ENCODE peak calls at places on chromosomes 16 and 17, in five cellular contexts. One of them, this sample, is unnamed.

GRCh38 chr16:14132696-14133048 is 61.6 kb downstream of the MRTFB start:
- DNase-seq in MM.1S: no peak
- DNase-seq in IMR-90: peak; percentile 58
- DNase-seq in H9: no peak
- DNase-seq in hepatocyte: no peak
- DNase-seq in this sample: no peak

GRCh38 chr16:85687651-85688471 is 893 bp downstream of the GINS2 start:
- DNase-seq in MM.1S: no peak
- DNase-seq in IMR-90: no peak
- DNase-seq in H9: no peak
- DNase-seq in hepatocyte: no peak
- DNase-seq in this sample: no peak

GRCh38 chr16:74769791-74770190 is 4.8 kb downstream of the FA2H start:
- DNase-seq in MM.1S: no peak
- DNase-seq in IMR-90: no peak
- DNase-seq in H9: no peak
- DNase-seq in hepatocyte: no peak
- DNase-seq in this sample: no peak

GRCh38 chr17:62802531-62803205 is 5.4 kb downstream of the MARCHF10 start:
- DNase-seq in MM.1S: no peak
- DNase-seq in IMR-90: no peak
- DNase-seq in H9: peak; percentile 27
- DNase-seq in hepatocyte: no peak
- DNase-seq in this sample: no peak

GRCh38 chr17:81967533-81968395 is 6.8 kb upstream of the NOTUM start:
- DNase-seq in MM.1S: peak; percentile 79
- DNase-seq in IMR-90: peak; percentile 32
- DNase-seq in H9: peak; percentile 95
- DNase-seq in hepatocyte: peak; percentile 88
- DNase-seq in this sample: peak; percentile 94

GRCh38 chr16:75948886-75949285 is 222.6 kb upstream of the CPHXL start:
- DNase-seq in MM.1S: no peak
- DNase-seq in IMR-90: no peak
- DNase-seq in H9: no peak
- DNase-seq in hepatocyte: no peak
- DNase-seq in this sample: no peak

GRCh38 chr17:30950669-30951399 is 20.0 kb upstream of the RNF135 start:
- DNase-seq in MM.1S: no peak
- DNase-seq in IMR-90: peak; percentile 93
- DNase-seq in H9: no peak
- DNase-seq in hepatocyte: peak; percentile 91
- DNase-seq in this sample: no peak

GRCh38 chr17:81681672-81682071 is 1.9 kb downstream of the ARL16 start:
- DNase-seq in MM.1S: no peak
- DNase-seq in IMR-90: no peak
- DNase-seq in H9: no peak
- DNase-seq in hepatocyte: no peak
- DNase-seq in this sample: no peak

GRCh38 chr16:89288966-89289365 is 71.5 kb downstream of the ZNF778 start:
- DNase-seq in MM.1S: no peak
- DNase-seq in IMR-90: no peak
- DNase-seq in H9: no peak
- DNase-seq in hepatocyte: no peak
- DNase-seq in this sample: no peak

GRCh38 chr16:84119368-84119767 is 2.6 kb upstream of the MBTPS1 start:
- DNase-seq in MM.1S: no peak
- DNase-seq in IMR-90: no peak
- DNase-seq in H9: no peak
- DNase-seq in hepatocyte: no peak
- DNase-seq in this sample: no peak

GRCh38 chr17:30761058-30761457 is 63.4 kb downstream of the CRLF3 start:
- DNase-seq in MM.1S: no peak
- DNase-seq in IMR-90: no peak
- DNase-seq in H9: no peak
- DNase-seq in hepatocyte: no peak
- DNase-seq in this sample: no peak

GRCh38 chr16:67451704-67452435 is 20.9 kb downstream of the HSD11B2 start:
- DNase-seq in MM.1S: no peak
- DNase-seq in IMR-90: no peak
- DNase-seq in H9: no peak
- DNase-seq in hepatocyte: no peak
- DNase-seq in this sample: no peak

GRCh38 chr17:15281909-15282308 is 16.8 kb upstream of the PMP22 start:
- DNase-seq in MM.1S: no peak
- DNase-seq in IMR-90: no peak
- DNase-seq in H9: no peak
- DNase-seq in hepatocyte: no peak
- DNase-seq in this sample: no peak

GRCh38 chr16:2033057-2033911 is 6.6 kb downstream of the NHERF2 start:
- DNase-seq in MM.1S: no peak
- DNase-seq in IMR-90: peak; percentile 54
- DNase-seq in H9: no peak
- DNase-seq in hepatocyte: peak; percentile 71
- DNase-seq in this sample: peak; percentile 38

GRCh38 chr16:84153660-84154214 is 8.6 kb downstream of the DNAAF1 start:
- DNase-seq in MM.1S: no peak
- DNase-seq in IMR-90: peak; percentile 16
- DNase-seq in H9: no peak
- DNase-seq in hepatocyte: no peak
- DNase-seq in this sample: no peak

GRCh38 chr16:89013692-89014455 is 36.9 kb upstream of the CBFA2T3 start:
- DNase-seq in MM.1S: no peak
- DNase-seq in IMR-90: no peak
- DNase-seq in H9: no peak
- DNase-seq in hepatocyte: no peak
- DNase-seq in this sample: no peak

GRCh38 chr16:56912746-56913703 is 18.9 kb upstream of the HERPUD1 start:
- DNase-seq in MM.1S: no peak
- DNase-seq in IMR-90: peak; percentile 83
- DNase-seq in H9: no peak
- DNase-seq in hepatocyte: no peak
- DNase-seq in this sample: no peak

GRCh38 chr17:29054835-29055234 is 11.9 kb downstream of the PIPOX start:
- DNase-seq in MM.1S: no peak
- DNase-seq in IMR-90: no peak
- DNase-seq in H9: no peak
- DNase-seq in hepatocyte: no peak
- DNase-seq in this sample: peak; percentile 47

GRCh38 chr16:65875362-65876199 is 490.9 kb upstream of the CDH5 start:
- DNase-seq in MM.1S: no peak
- DNase-seq in IMR-90: no peak
- DNase-seq in H9: no peak
- DNase-seq in hepatocyte: no peak
- DNase-seq in this sample: peak; percentile 55

GRCh38 chr16:25256821-25257503 is 683 bp downstream of the ZKSCAN2 start:
- DNase-seq in MM.1S: no peak
- DNase-seq in IMR-90: peak; percentile 15
- DNase-seq in H9: peak; percentile 43
- DNase-seq in hepatocyte: peak; percentile 34
- DNase-seq in this sample: peak; percentile 45

GRCh38 chr17:63838586-63839184 is 3.8 kb downstream of the SMARCD2 start:
- DNase-seq in MM.1S: no peak
- DNase-seq in IMR-90: peak; percentile 45
- DNase-seq in H9: no peak
- DNase-seq in hepatocyte: peak; percentile 64
- DNase-seq in this sample: no peak

GRCh38 chr16:19131809-19132777 is 18.3 kb downstream of the ITPRIPL2 start:
- DNase-seq in MM.1S: no peak
- DNase-seq in IMR-90: no peak
- DNase-seq in H9: no peak
- DNase-seq in hepatocyte: no peak
- DNase-seq in this sample: no peak

GRCh38 chr17:36485805-36486203 is 677 bp upstream of the ZNHIT3 start:
- DNase-seq in MM.1S: no peak
- DNase-seq in IMR-90: no peak
- DNase-seq in H9: no peak
- DNase-seq in hepatocyte: no peak
- DNase-seq in this sample: peak; percentile 55

GRCh38 chr17:63702223-63702577 is 2.3 kb upstream of the LIMD2 start:
- DNase-seq in MM.1S: no peak
- DNase-seq in IMR-90: no peak
- DNase-seq in H9: no peak
- DNase-seq in hepatocyte: no peak
- DNase-seq in this sample: no peak

GRCh38 chr17:10033982-10034381 is 128.9 kb upstream of the RCVRN start:
- DNase-seq in MM.1S: no peak
- DNase-seq in IMR-90: no peak
- DNase-seq in H9: no peak
- DNase-seq in hepatocyte: no peak
- DNase-seq in this sample: no peak

DNA sequence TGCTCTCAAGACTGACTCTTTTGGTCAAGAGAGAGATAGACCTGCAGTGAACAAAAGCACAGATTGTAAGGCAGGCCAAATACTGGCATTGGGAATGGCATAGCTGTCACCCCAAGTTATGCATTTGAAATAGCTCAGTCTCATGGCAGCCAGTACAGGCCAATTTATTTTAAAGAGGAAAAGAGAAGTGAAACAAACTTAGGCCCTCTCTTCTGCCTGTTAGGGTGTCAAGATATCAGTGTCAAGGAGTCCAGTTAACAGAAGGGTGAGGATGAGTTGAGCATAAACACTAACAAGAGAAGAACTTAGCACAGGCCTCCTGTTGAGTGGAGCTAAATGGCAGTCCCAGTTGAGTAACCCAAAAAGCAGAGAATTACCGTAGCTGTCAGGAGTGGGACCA is 215.6 kb downstream of the IRX3 start:
- DNase-seq in MM.1S: no peak
- DNase-seq in IMR-90: no peak
- DNase-seq in H9: no peak
- DNase-seq in hepatocyte: no peak
- DNase-seq in this sample: no peak
- H4K20me1 ChIP-seq in MM.1S: no peaks in the 10 kb centered on the region
- H4K20me1 ChIP-seq in IMR-90: no peaks in the 10 kb centered on the region
- H4K20me1 ChIP-seq in H9: no peaks in the 10 kb centered on the region
- H4K20me1 ChIP-seq in hepatocyte: no peaks in the 10 kb centered on the region
- H4K20me1 ChIP-seq in this sample: no peaks in the 10 kb centered on the region

GRCh38 chr16:21611178-21611545 is 11.8 kb downstream of the METTL9 start:
- DNase-seq in MM.1S: no peak
- DNase-seq in IMR-90: peak; percentile 65
- DNase-seq in H9: no peak
- DNase-seq in hepatocyte: no peak
- DNase-seq in this sample: no peak

GRCh38 chr16:21610766-21611165 is 11.4 kb downstream of the METTL9 start:
- DNase-seq in MM.1S: no peak
- DNase-seq in IMR-90: no peak
- DNase-seq in H9: no peak
- DNase-seq in hepatocyte: no peak
- DNase-seq in this sample: no peak

GRCh38 chr16:21613361-21613760 is 14.0 kb downstream of the METTL9 start:
- DNase-seq in MM.1S: no peak
- DNase-seq in IMR-90: no peak
- DNase-seq in H9: no peak
- DNase-seq in hepatocyte: no peak
- DNase-seq in this sample: no peak

GRCh38 chr16:21610006-21610544 is 10.7 kb downstream of the METTL9 start:
- DNase-seq in MM.1S: no peak
- DNase-seq in IMR-90: no peak
- DNase-seq in H9: no peak
- DNase-seq in hepatocyte: no peak
- DNase-seq in this sample: no peak

GRCh38 chr16:21611546-21612384 is 12.4 kb downstream of the METTL9 start:
- DNase-seq in MM.1S: no peak
- DNase-seq in IMR-90: no peak
- DNase-seq in H9: no peak
- DNase-seq in hepatocyte: no peak
- DNase-seq in this sample: peak; percentile 59
- H4K20me1 ChIP-seq in MM.1S: no peaks in the 10 kb centered on the region
- H4K20me1 ChIP-seq in IMR-90: peaks cover 51% of the 10 kb centered on the region
- H4K20me1 ChIP-seq in H9: no peaks in the 10 kb centered on the region
- H4K20me1 ChIP-seq in hepatocyte: peaks cover 58% of the 10 kb centered on the region
- H4K20me1 ChIP-seq in this sample: peaks cover 75% of the 10 kb centered on the region

GRCh38 chr17:77464988-77465357 is 324.2 kb downstream of the SEC14L1 start:
- DNase-seq in MM.1S: no peak
- DNase-seq in IMR-90: no peak
- DNase-seq in H9: no peak
- DNase-seq in hepatocyte: no peak
- DNase-seq in this sample: no peak

GRCh38 chr17:77466140-77466539 is 325.4 kb downstream of the SEC14L1 start:
- DNase-seq in MM.1S: peak; percentile 5
- DNase-seq in IMR-90: no peak
- DNase-seq in H9: peak; percentile 96
- DNase-seq in hepatocyte: no peak
- DNase-seq in this sample: peak; percentile 92

GRCh38 chr17:77467513-77467912 is 326.7 kb downstream of the SEC14L1 start:
- DNase-seq in MM.1S: peak; percentile 3
- DNase-seq in IMR-90: no peak
- DNase-seq in H9: no peak
- DNase-seq in hepatocyte: no peak
- DNase-seq in this sample: no peak

GRCh38 chr17:77465358-77466041 is 324.7 kb downstream of the SEC14L1 start:
- DNase-seq in MM.1S: peak; percentile 85
- DNase-seq in IMR-90: peak; percentile 77
- DNase-seq in H9: peak; percentile 69
- DNase-seq in hepatocyte: peak; percentile 58
- DNase-seq in this sample: peak; percentile 74

DNA sequence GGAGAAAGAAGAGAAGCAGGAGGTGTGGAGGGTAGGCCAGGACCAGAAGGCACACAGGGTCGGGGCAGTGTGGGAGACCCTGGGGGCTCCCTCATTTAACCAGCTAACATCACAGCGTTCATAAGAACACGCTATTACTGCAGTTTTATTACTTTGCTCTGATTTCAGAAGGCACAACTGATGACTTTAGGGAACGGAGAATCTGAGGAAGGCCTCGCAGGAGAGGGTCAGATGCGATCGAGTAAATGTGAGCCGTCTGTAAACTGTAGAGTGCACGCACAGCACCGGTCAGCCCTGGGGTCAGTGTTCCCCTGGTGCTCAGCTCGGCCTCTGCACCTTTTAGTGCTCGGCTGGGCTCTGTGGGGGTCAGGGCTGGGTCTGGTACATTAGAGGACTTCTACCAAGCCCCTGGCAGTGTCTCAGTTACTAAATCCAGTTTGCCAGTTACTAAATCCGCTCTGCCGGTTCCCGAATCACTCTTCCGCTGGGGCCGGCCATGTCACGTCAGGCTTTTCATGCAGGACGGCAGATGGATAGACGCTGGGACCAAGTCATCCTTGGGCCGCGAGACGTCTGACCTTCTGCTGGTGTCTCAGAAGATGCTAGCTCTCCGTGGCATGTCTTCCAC is 325.9 kb downstream of the SEC14L1 start:
- DNase-seq in MM.1S: peak; percentile 2
- DNase-seq in IMR-90: no peak
- DNase-seq in H9: no peak
- DNase-seq in hepatocyte: no peak
- DNase-seq in this sample: peak; percentile 41
- H4K20me1 ChIP-seq in MM.1S: no peaks in the 10 kb centered on the region
- H4K20me1 ChIP-seq in IMR-90: peaks cover 96% of the 10 kb centered on the region
- H4K20me1 ChIP-seq in H9: no peaks in the 10 kb centered on the region
- H4K20me1 ChIP-seq in hepatocyte: peaks cover 36% of the 10 kb centered on the region
- H4K20me1 ChIP-seq in this sample: peaks cover 78% of the 10 kb centered on the region

DNA sequence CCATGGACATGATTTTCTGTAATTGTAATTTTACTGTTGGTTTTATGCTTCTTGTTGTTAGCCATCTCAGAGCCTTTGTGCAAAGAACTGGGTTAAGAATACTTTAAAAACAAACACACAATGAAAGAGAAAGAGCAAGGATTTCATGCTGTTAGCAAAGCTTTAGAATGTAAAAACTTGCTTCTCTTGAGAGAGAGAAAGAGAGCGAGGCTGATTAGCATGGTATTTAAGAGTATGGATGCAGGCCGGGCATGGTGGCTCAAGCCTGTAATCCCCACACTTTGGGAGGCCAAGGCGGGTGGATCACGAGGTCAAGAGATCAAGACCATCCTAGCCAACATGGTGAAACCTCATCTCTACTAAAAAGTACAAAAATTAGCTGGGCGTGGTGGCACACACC is 76.2 kb downstream of the MSI2 start:
- DNase-seq in MM.1S: no peak
- DNase-seq in IMR-90: no peak
- DNase-seq in H9: no peak
- DNase-seq in hepatocyte: no peak
- DNase-seq in this sample: no peak
- H4K20me1 ChIP-seq in MM.1S: peaks cover 7% of the 10 kb centered on the region
- H4K20me1 ChIP-seq in IMR-90: peaks cover 9% of the 10 kb centered on the region
- H4K20me1 ChIP-seq in H9: no peaks in the 10 kb centered on the region
- H4K20me1 ChIP-seq in hepatocyte: peaks cover 3% of the 10 kb centered on the region
- H4K20me1 ChIP-seq in this sample: peaks cover 63% of the 10 kb centered on the region